ENCODE peak calls at places on chromosomes 2 and 18, in four cellular contexts. G is nephron progenitor cell, E is GM06990, C is glutamatergic neuron. D is an unnamed sample.

GRCh38 chr2:221571391-221572179 is 519 bp downstream of the EPHA4 start:
- DNase-seq in E (peak; percentile 28), G (peak; percentile 54), C (peak; percentile 48), D (peak; percentile 4)

GRCh38 chr18:67710639-67711038 is 194.1 kb upstream of the DSEL start:
- DNase-seq in G (no peak), C (no peak), E (no peak), D (no peak)

GRCh38 chr18:42274488-42275137 is 319.6 kb downstream of the PIK3C3 start:
- DNase-seq in C (no peak), G (no peak), E (no peak), D (peak; percentile 11)

GRCh38 chr18:47507651-47508050 is 256.2 kb upstream of the SKOR2 start:
- DNase-seq in E (no peak), G (no peak), C (no peak), D (no peak)

GRCh38 chr2:99957724-99958123 is 184.7 kb downstream of the AFF3 start:
- DNase-seq in G (no peak), E (no peak), C (no peak), D (peak; percentile 3)

GRCh38 chr2:70360661-70361316 is 58.9 kb upstream of the FAM136A start:
- DNase-seq in G (no peak), E (no peak), C (no peak), D (no peak)

GRCh38 chr2:49988301-49988700 is 834.0 kb upstream of the FSHR start:
- DNase-seq in G (no peak), E (no peak), C (no peak), D (no peak)

GRCh38 chr18:46469186-46469915 is 187.7 kb downstream of the LOXHD1 start:
- DNase-seq in C (no peak), E (no peak), G (no peak), D (peak; percentile 6)

GRCh38 chr2:20530520-20530919 is 83.6 kb downstream of the RHOB start:
- DNase-seq in C (no peak), E (no peak), G (no peak), D (no peak)

GRCh38 chr2:51329512-51329911 is 297.6 kb upstream of the NRXN1 start:
- DNase-seq in E (no peak), C (no peak), G (no peak), D (no peak)

GRCh38 chr18:3213231-3214059 is 6.3 kb downstream of the MYOM1 start:
- DNase-seq in C (no peak), G (no peak), E (no peak), D (no peak)

GRCh38 chr2:231300020-231300721 is 95.3 kb upstream of the B3GNT7 start:
- DNase-seq in E (no peak), G (no peak), C (no peak), D (no peak)

GRCh38 chr2:99729104-99729503 is 239.3 kb upstream of the REV1 start:
- DNase-seq in C (no peak), G (no peak), E (no peak), D (peak; percentile 17)

GRCh38 chr2:10008809-10009176 is 34.6 kb upstream of the KLF11 start:
- DNase-seq in C (no peak), E (no peak), G (no peak), D (no peak)

GRCh38 chr2:170434900-170435640 is 257.1 kb downstream of the MYO3B start:
- DNase-seq in E (no peak), G (no peak), C (no peak), D (no peak)

GRCh38 chr2:230758566-230759480 is 46.2 kb downstream of the CAB39 start:
- DNase-seq in E (no peak), C (no peak), G (no peak), D (peak; percentile 88)

GRCh38 chr2:88857951-88858406 is 166.5 kb downstream of the RPIA start:
- DNase-seq in G (no peak), C (peak; percentile 44), E (no peak), D (no peak)

GRCh38 chr18:11020454-11020853 is 128.9 kb downstream of the PIEZO2 start:
- DNase-seq in C (no peak), E (no peak), G (no peak), D (no peak)

GRCh38 chr2:40872580-40872979 is 420.7 kb upstream of the SLC8A1 start:
- DNase-seq in G (no peak), C (no peak), E (no peak), D (no peak)

GRCh38 chr2:28612131-28612812 is 116.4 kb downstream of the PLB1 start:
- DNase-seq in C (no peak), E (no peak), G (no peak), D (no peak)

GRCh38 chr2:150809083-150809482 is 321.6 kb upstream of the RND3 start:
- DNase-seq in C (peak; percentile 24), G (no peak), E (no peak), D (no peak)

GRCh38 chr2:140526575-140526974 is 1604.2 kb downstream of the LRP1B start:
- DNase-seq in C (no peak), G (no peak), E (no peak), D (no peak)

GRCh38 chr18:62281684-62282083 is 43.4 kb upstream of the TNFRSF11A start:
- DNase-seq in E (no peak), C (no peak), G (no peak), D (peak; percentile 80)

GRCh38 chr2:71451695-71452094 is 1.7 kb upstream of the DYSF start:
- DNase-seq in E (no peak), G (no peak), C (no peak), D (no peak)

GRCh38 chr2:71455011-71455740 is 1.8 kb downstream of the DYSF start:
- DNase-seq in C (no peak), E (no peak), G (no peak), D (no peak)

GRCh38 chr2:71453404-71454220 is at the start of gene DYSF:
- DNase-seq in E (no peak), C (peak; percentile 60), G (peak; percentile 79), D (no peak)

GRCh38 chr2:71454221-71455010 is 1.1 kb downstream of the DYSF start:
- DNase-seq in C (peak; percentile 38), G (no peak), E (no peak), D (no peak)

DNA sequence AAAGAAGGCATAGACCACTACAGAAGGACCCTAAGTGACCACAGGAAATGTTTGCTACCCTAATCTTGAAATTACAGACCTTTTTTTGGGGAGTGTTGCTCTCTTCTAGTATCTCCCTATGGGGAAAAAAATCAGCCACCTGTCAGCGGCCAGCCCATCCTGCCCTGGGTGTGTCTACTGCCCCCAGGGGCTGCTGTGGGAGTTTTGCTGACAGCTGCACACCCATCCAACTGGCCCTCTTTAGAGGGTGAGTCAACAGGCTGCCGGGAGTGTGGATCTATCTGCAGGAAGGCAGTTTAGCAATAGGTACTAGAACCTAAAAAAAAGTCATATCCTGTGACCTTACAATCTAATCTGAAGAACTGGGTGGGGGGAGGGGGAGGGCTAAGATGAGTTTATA is 796 bp upstream of the DYSF start:
- DNase-seq in E (no peak), C (peak; percentile 64), G (no peak), D (peak; percentile 18)
- TF ChIP-seq CTCF in E (peak; percentile 13), C (no peak), G (no peak), D (peak; percentile 34)

GRCh38 chr2:203400805-203401585 is 72.8 kb downstream of the ABI2 start:
- DNase-seq in G (no peak), C (no peak), E (no peak), D (peak; percentile 30)

GRCh38 chr2:203399031-203399430 is 70.8 kb downstream of the ABI2 start:
- DNase-seq in E (no peak), C (no peak), G (no peak), D (no peak)

GRCh38 chr2:203395858-203396257 is 67.7 kb downstream of the ABI2 start:
- DNase-seq in G (no peak), E (no peak), C (no peak), D (no peak)

GRCh38 chr2:203394519-203395227 is 66.5 kb downstream of the ABI2 start:
- DNase-seq in C (no peak), G (no peak), E (no peak), D (no peak)

DNA sequence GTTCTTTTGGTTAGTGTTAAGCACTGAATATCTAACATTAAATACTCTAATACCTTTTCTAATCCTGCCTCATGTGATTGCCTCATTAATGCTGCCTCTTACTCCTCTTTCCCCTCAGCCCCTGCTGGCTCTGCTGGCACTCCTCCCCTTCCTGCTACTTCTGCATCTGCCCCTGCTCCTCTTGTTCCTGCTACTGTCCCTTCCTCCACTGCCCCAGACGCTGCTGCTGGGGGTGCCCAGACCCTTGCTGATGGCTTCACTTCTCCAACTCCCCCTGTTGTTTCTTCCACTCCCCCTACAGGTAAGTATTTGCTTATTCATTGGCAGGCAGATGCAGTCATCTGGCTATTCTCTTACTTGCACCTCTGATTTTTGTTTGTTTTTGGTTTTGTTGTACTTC is 68.5 kb downstream of the ABI2 start:
- DNase-seq in G (no peak), C (no peak), E (no peak), D (no peak)
- TF ChIP-seq CTCF in G (no peak), C (peak; percentile 48), E (peak; percentile 28), D (peak; percentile 59)

GRCh38 chr2:196131384-196131861 is 40.0 kb downstream of the STK17B start:
- DNase-seq in G (no peak), E (peak; percentile 29), C (no peak), D (peak; percentile 45)
- TF ChIP-seq CTCF in G (no peak), E (peak; percentile 59), C (peak; percentile 19), D (peak; percentile 88)

DNA sequence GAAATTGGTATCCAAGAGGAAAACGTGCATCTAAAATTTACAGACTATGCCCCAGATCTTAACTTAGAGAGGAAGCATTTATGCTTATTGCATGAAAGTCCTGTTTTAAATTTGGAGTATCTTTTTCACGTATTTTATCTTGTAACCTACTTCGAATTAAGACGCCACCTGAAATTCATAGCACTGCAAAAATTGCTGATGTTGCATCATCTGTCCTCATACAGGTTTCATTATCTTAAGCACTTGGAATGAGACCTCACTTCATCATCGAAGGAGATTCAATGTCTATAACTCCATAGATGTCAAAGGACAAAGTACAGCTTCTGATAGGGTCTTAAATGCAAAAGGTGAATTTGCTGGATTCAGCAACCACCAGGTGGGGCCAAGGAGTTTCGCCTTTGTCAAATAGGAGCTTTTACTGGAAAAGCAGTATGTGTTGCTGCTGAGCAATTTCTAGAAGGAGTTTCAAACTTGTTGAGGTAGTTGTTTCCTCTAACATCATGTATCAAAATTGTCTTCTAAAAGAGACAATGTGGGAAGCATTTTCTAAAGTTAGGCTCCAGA is 106.4 kb upstream of the CCDC85A start:
- DNase-seq in G (peak; percentile 51), C (peak; percentile 47), E (no peak), D (peak; percentile 16)
- TF ChIP-seq CTCF in G (peak; percentile 63), C (peak; percentile 60), E (peak; percentile 50), D (peak; percentile 82)

GRCh38 chr2:197055045-197055444 is 128.5 kb upstream of the PGAP1 start:
- DNase-seq in G (no peak), E (no peak), C (no peak), D (no peak)

GRCh38 chr2:197058777-197059176 is 132.3 kb upstream of the PGAP1 start:
- DNase-seq in G (no peak), C (no peak), E (no peak), D (no peak)

GRCh38 chr2:197057946-197058345 is 131.4 kb upstream of the PGAP1 start:
- DNase-seq in E (no peak), G (no peak), C (no peak), D (no peak)

GRCh38 chr2:197052371-197052770 is 125.9 kb upstream of the PGAP1 start:
- DNase-seq in G (no peak), E (no peak), C (no peak), D (no peak)

DNA sequence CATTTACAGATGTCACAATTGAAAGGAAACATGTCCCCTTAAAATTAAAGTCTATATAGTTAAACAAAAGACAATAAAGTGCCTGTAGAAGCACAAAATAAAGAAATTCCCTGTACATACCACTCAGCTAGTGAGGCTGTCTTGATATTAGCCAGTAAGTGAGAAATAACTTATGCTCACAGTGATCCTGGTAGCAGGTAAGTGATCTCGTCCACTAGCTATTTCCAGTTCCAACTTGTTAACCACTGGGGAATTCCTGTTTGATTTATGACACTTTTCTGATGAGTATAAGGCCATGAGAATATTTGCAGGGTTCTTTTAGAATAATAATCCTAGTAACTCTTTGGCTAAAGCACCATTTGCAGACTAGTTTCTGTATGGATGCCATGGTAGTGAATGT is 127.9 kb upstream of the PGAP1 start:
- DNase-seq in E (no peak), C (no peak), G (no peak), D (no peak)
- TF ChIP-seq CTCF in E (no peak), C (no peak), G (no peak), D (no peak)

D was measured in HFFc6.